ENCODE peak calls at places on chromosome 20, in five cellular contexts. One of them, this sample, is unnamed.

GRCh38 chr20:62143976-62144825 is 632 bp downstream of the SS18L1 start:
- DNase-seq in A549: peak
- DNase-seq in NCI-H1417: peak
- DNase-seq in NCI-H1930: no peak
- DNase-seq in tibial nerve: no peak
- DNase-seq in this sample: peak

GRCh38 chr20:5706797-5707196 is 43.4 kb upstream of the SHLD1 start:
- DNase-seq in A549: no peak
- DNase-seq in NCI-H1417: no peak
- DNase-seq in NCI-H1930: no peak
- DNase-seq in tibial nerve: no peak
- DNase-seq in this sample: no peak

GRCh38 chr20:35776513-35777101 is 4.8 kb downstream of the PHF20 start:
- DNase-seq in A549: no peak
- DNase-seq in NCI-H1417: peak
- DNase-seq in NCI-H1930: no peak
- DNase-seq in tibial nerve: peak
- DNase-seq in this sample: no peak

GRCh38 chr20:50558483-50558925 is 48.3 kb downstream of the PTPN1 start:
- DNase-seq in A549: peak
- DNase-seq in NCI-H1417: no peak
- DNase-seq in NCI-H1930: no peak
- DNase-seq in tibial nerve: no peak
- DNase-seq in this sample: no peak

GRCh38 chr20:1331101-1331500 is 2.2 kb upstream of the SDCBP2 start:
- DNase-seq in A549: no peak
- DNase-seq in NCI-H1417: no peak
- DNase-seq in NCI-H1930: no peak
- DNase-seq in tibial nerve: no peak
- DNase-seq in this sample: no peak

GRCh38 chr20:18645851-18646250 is 58.0 kb downstream of the DTD1 start:
- DNase-seq in A549: no peak
- DNase-seq in NCI-H1417: no peak
- DNase-seq in NCI-H1930: no peak
- DNase-seq in tibial nerve: no peak
- DNase-seq in this sample: no peak

GRCh38 chr20:60921021-60921622 is 330.9 kb upstream of the CDH4 start:
- DNase-seq in A549: peak
- DNase-seq in NCI-H1417: no peak
- DNase-seq in NCI-H1930: no peak
- DNase-seq in tibial nerve: no peak
- DNase-seq in this sample: no peak

GRCh38 chr20:8722277-8722928 is 346.5 kb upstream of the PLCB4 start:
- DNase-seq in A549: peak
- DNase-seq in NCI-H1417: peak
- DNase-seq in NCI-H1930: peak
- DNase-seq in tibial nerve: no peak
- DNase-seq in this sample: peak

GRCh38 chr20:44465001-44465560 is 10.6 kb upstream of the TTPAL start:
- DNase-seq in A549: no peak
- DNase-seq in NCI-H1417: no peak
- DNase-seq in NCI-H1930: no peak
- DNase-seq in tibial nerve: no peak
- DNase-seq in this sample: no peak

GRCh38 chr20:1280421-1281102 is 14.5 kb downstream of the SNPH start:
- DNase-seq in A549: no peak
- DNase-seq in NCI-H1417: no peak
- DNase-seq in NCI-H1930: no peak
- DNase-seq in tibial nerve: no peak
- DNase-seq in this sample: no peak

GRCh38 chr20:48147326-48147725 is 362.0 kb upstream of the SULF2 start:
- DNase-seq in A549: no peak
- DNase-seq in NCI-H1417: no peak
- DNase-seq in NCI-H1930: no peak
- DNase-seq in tibial nerve: no peak
- DNase-seq in this sample: no peak

GRCh38 chr20:63027425-63028389 is 20.9 kb upstream of the BHLHE23 start:
- DNase-seq in A549: peak
- DNase-seq in NCI-H1417: peak
- DNase-seq in NCI-H1930: no peak
- DNase-seq in tibial nerve: no peak
- DNase-seq in this sample: no peak

GRCh38 chr20:60007452-60007851 is 49.2 kb downstream of the CDH26 start:
- DNase-seq in A549: no peak
- DNase-seq in NCI-H1417: no peak
- DNase-seq in NCI-H1930: no peak
- DNase-seq in tibial nerve: no peak
- DNase-seq in this sample: no peak

GRCh38 chr20:16107172-16107870 is 465.9 kb downstream of the KIF16B start:
- DNase-seq in A549: no peak
- DNase-seq in NCI-H1417: peak
- DNase-seq in NCI-H1930: no peak
- DNase-seq in tibial nerve: no peak
- DNase-seq in this sample: no peak

GRCh38 chr20:4956200-4956810 is 45.0 kb downstream of the SLC23A2 start:
- DNase-seq in A549: peak
- DNase-seq in NCI-H1417: peak
- DNase-seq in NCI-H1930: no peak
- DNase-seq in tibial nerve: no peak
- DNase-seq in this sample: no peak

GRCh38 chr20:37275125-37275524 is 13.5 kb upstream of the GHRH start:
- DNase-seq in A549: no peak
- DNase-seq in NCI-H1417: no peak
- DNase-seq in NCI-H1930: no peak
- DNase-seq in tibial nerve: no peak
- DNase-seq in this sample: no peak

GRCh38 chr20:36604952-36605308 is 649 bp upstream of the RAB5IF start:
- DNase-seq in A549: no peak
- DNase-seq in NCI-H1417: peak
- DNase-seq in NCI-H1930: no peak
- DNase-seq in tibial nerve: no peak
- DNase-seq in this sample: no peak

GRCh38 chr20:10665791-10666190 is 8.0 kb downstream of the JAG1 start:
- DNase-seq in A549: no peak
- DNase-seq in NCI-H1417: no peak
- DNase-seq in NCI-H1930: no peak
- DNase-seq in tibial nerve: no peak
- DNase-seq in this sample: no peak

GRCh38 chr20:16708590-16708989 is 21.2 kb upstream of the SNRPB2 start:
- DNase-seq in A549: no peak
- DNase-seq in NCI-H1417: peak
- DNase-seq in NCI-H1930: no peak
- DNase-seq in tibial nerve: no peak
- DNase-seq in this sample: no peak

GRCh38 chr20:59463541-59463940 is 140.8 kb upstream of the PHACTR3 start:
- DNase-seq in A549: no peak
- DNase-seq in NCI-H1417: no peak
- DNase-seq in NCI-H1930: no peak
- DNase-seq in tibial nerve: no peak
- DNase-seq in this sample: no peak

GRCh38 chr20:63977392-63978276 is 1.8 kb downstream of the SAMD10 start:
- DNase-seq in A549: no peak
- DNase-seq in NCI-H1417: no peak
- DNase-seq in NCI-H1930: no peak
- DNase-seq in tibial nerve: no peak
- DNase-seq in this sample: no peak

GRCh38 chr20:33740189-33740588 is 8.4 kb downstream of the ZNF341 start:
- DNase-seq in A549: no peak
- DNase-seq in NCI-H1417: no peak
- DNase-seq in NCI-H1930: no peak
- DNase-seq in tibial nerve: no peak
- DNase-seq in this sample: no peak

GRCh38 chr20:33846291-33846916 is 35.3 kb downstream of the CHMP4B start:
- DNase-seq in A549: no peak
- DNase-seq in NCI-H1417: no peak
- DNase-seq in NCI-H1930: no peak
- DNase-seq in tibial nerve: no peak
- DNase-seq in this sample: no peak

GRCh38 chr20:63580796-63581461 is 6.9 kb upstream of the HELZ2 start:
- DNase-seq in A549: peak
- DNase-seq in NCI-H1417: peak
- DNase-seq in NCI-H1930: no peak
- DNase-seq in tibial nerve: no peak
- DNase-seq in this sample: peak